ENCODE peak calls at places on chromosomes 11 and 22, in eight cellular contexts. T, B, G, L, W, P, S and R are unnamed samples.

GRCh38 chr11:112368402-112368801 is 107.7 kb upstream of the PLET1 start:
- DNase-seq in T (no peak), B (no peak), G (no peak), L (no peak), W (no peak), P (no peak), S (no peak), R (no peak)

GRCh38 chr11:69280994-69281393 is 13.0 kb upstream of the MYEOV start:
- DNase-seq in T (peak), B (no peak), G (no peak), L (no peak), W (no peak), P (no peak), S (no peak), R (no peak)

GRCh38 chr22:43183496-43184263 is 3.3 kb downstream of the TTLL12 start:
- DNase-seq in T (no peak), B (no peak), G (no peak), L (peak), W (no peak), P (no peak), S (no peak), R (no peak)

GRCh38 chr11:128625316-128625715 is 38.0 kb upstream of the ETS1 start:
- DNase-seq in T (no peak), B (no peak), G (no peak), L (no peak), W (no peak), P (no peak), S (no peak), R (no peak)

GRCh38 chr11:130213143-130213978 is 53.8 kb downstream of the ST14 start:
- DNase-seq in T (peak), B (peak), G (peak), L (peak), W (peak), P (peak), S (peak), R (peak)

GRCh38 chr11:129814244-129814992 is 1.2 kb upstream of the TMEM45B start:
- DNase-seq in T (no peak), B (peak), G (no peak), L (no peak), W (peak), P (no peak), S (no peak), R (peak)

GRCh38 chr11:68968306-68969255 is 12.2 kb downstream of the MRGPRD start:
- DNase-seq in T (no peak), B (no peak), G (peak), L (no peak), W (no peak), P (no peak), S (no peak), R (no peak)

GRCh38 chr11:19216709-19217374 is 15.1 kb upstream of the CSRP3 start:
- DNase-seq in T (no peak), B (no peak), G (no peak), L (no peak), W (no peak), P (no peak), S (no peak), R (no peak)

GRCh38 chr11:76074178-76075112 is 131.9 kb downstream of the WNT11 start:
- DNase-seq in T (no peak), B (no peak), G (no peak), L (no peak), W (no peak), P (no peak), S (no peak), R (no peak)

GRCh38 chr11:43360361-43361032 is 1.8 kb downstream of the TTC17 start:
- DNase-seq in T (no peak), B (no peak), G (no peak), L (peak), W (no peak), P (peak), S (no peak), R (no peak)